ENCODE peak calls at places on chromosomes 7 and 10, in ten cellular contexts. A, U, J, F, E, C, H, I, Q and B are unnamed samples.

GRCh38 chr10:103676058-103676785 is 179.2 kb downstream of the SH3PXD2A start:
- DNase-seq in J (no peak), E (peak), I (no peak), F (no peak), U (peak), C (no peak), Q (no peak), H (no peak), A (no peak), B (no peak)

GRCh38 chr7:1238363-1239331 is 6.0 kb downstream of the UNCX start:
- DNase-seq in E (no peak), Q (peak), F (no peak), H (no peak), C (no peak), I (no peak), J (no peak), U (no peak), A (no peak), B (no peak)

GRCh38 chr10:90945496-90946070 is 24.7 kb upstream of the ANKRD1 start:
- DNase-seq in U (no peak), I (no peak), A (no peak), F (peak), Q (no peak), H (no peak), J (no peak), C (peak), E (peak), B (no peak)

GRCh38 chr10:48290286-48290685 is 15.8 kb upstream of the FRMPD2 start:
- DNase-seq in C (no peak), Q (no peak), U (no peak), E (no peak), F (no peak), H (no peak), A (no peak), J (no peak), I (no peak), B (no peak)

GRCh38 chr7:22140597-22140996 is 194.9 kb upstream of the CDCA7L start:
- DNase-seq in C (no peak), A (no peak), E (no peak), H (no peak), J (no peak), U (no peak), Q (no peak), I (no peak), F (no peak), B (no peak)

GRCh38 chr10:120705306-120705705 is 145.9 kb upstream of the WDR11 start:
- DNase-seq in F (no peak), A (no peak), J (no peak), C (no peak), E (no peak), U (no peak), H (no peak), Q (no peak), I (no peak), B (no peak)

GRCh38 chr10:101065479-101066145 is 3.8 kb downstream of the KAZALD1 start:
- DNase-seq in F (no peak), U (no peak), C (no peak), Q (no peak), J (no peak), A (no peak), H (no peak), I (no peak), E (peak), B (no peak)

GRCh38 chr10:21670391-21670790 is 136.4 kb downstream of the MLLT10 start:
- DNase-seq in E (no peak), J (no peak), A (no peak), U (no peak), H (no peak), F (no peak), I (no peak), Q (no peak), C (no peak), B (no peak)

GRCh38 chr10:68047554-68048327 is 27.3 kb downstream of the HERC4 start:
- DNase-seq in A (no peak), C (no peak), F (no peak), I (no peak), U (no peak), Q (no peak), E (no peak), H (no peak), J (no peak), B (no peak)

GRCh38 chr10:90674461-90674860 is 183.4 kb downstream of the HTR7 start:
- DNase-seq in A (no peak), H (no peak), J (no peak), E (no peak), C (no peak), U (no peak), Q (no peak), I (no peak), F (no peak), B (no peak)